ENCODE peak calls at places on chromosomes 1 and 21, in nine cellular contexts. C, U, J, A, F, G, Q, K and D are unnamed samples.

GRCh38 chr1:224565186-224565585 is 50.9 kb upstream of the CNIH3 start:
- DNase-seq in K (peak), Q (no peak), U (peak), G (no peak), A (peak), F (no peak), J (no peak), C (no peak), D (no peak)

GRCh38 chr1:202561726-202562442 is 148.4 kb downstream of the SYT2 start:
- DNase-seq in G (no peak), F (no peak), Q (no peak), A (no peak), J (no peak), C (no peak), K (no peak), U (no peak), D (no peak)

GRCh38 chr21:42844411-42845113 is 34.8 kb downstream of the WDR4 start:
- DNase-seq in C (no peak), K (no peak), J (no peak), Q (peak), A (no peak), U (no peak), F (peak), G (no peak), D (no peak)

GRCh38 chr21:32306021-32306780 is 7.5 kb downstream of the MRAP start:
- DNase-seq in J (no peak), A (no peak), U (peak), C (no peak), F (no peak), K (no peak), G (no peak), Q (peak), D (no peak)

GRCh38 chr1:247421074-247421473 is 5.1 kb downstream of the NLRP3 start:
- DNase-seq in G (no peak), J (no peak), F (no peak), A (no peak), U (no peak), Q (no peak), C (no peak), K (peak), D (no peak)

GRCh38 chr1:16009678-16010077 is 5.6 kb downstream of the SRARP start:
- DNase-seq in U (no peak), G (no peak), F (no peak), J (no peak), A (no peak), K (no peak), C (no peak), Q (no peak), D (no peak)

GRCh38 chr1:29465755-29466154 is 229.4 kb downstream of the PTPRU start:
- DNase-seq in K (peak), A (no peak), U (peak), Q (no peak), C (no peak), F (no peak), G (no peak), J (no peak), D (no peak)

GRCh38 chr1:84698718-84699117 is 8.5 kb upstream of the SSX2IP start:
- DNase-seq in K (peak), C (no peak), J (no peak), A (no peak), F (no peak), Q (no peak), U (peak), G (no peak), D (no peak)

GRCh38 chr1:3777078-3777547 is 4.6 kb downstream of the SMIM1 start:
- DNase-seq in J (no peak), F (no peak), K (no peak), G (no peak), U (no peak), Q (no peak), C (no peak), A (no peak), D (no peak)

GRCh38 chr1:160911441-160911840 is 26.5 kb upstream of the ITLN1 start:
- DNase-seq in G (no peak), C (no peak), F (no peak), A (no peak), J (no peak), Q (no peak), U (peak), K (no peak), D (peak)

GRCh38 chr1:10784998-10785854 is 11.2 kb downstream of the CASZ1 start:
- DNase-seq in G (no peak), C (no peak), K (no peak), Q (no peak), J (no peak), U (no peak), F (no peak), A (no peak), D (no peak)

GRCh38 chr1:156794506-156795373 is 21.9 kb downstream of the SH2D2A start:
- DNase-seq in G (no peak), C (no peak), K (peak), J (no peak), Q (no peak), U (no peak), F (no peak), A (no peak), D (no peak)

GRCh38 chr1:99447716-99448115 is 183.4 kb downstream of the PLPPR4 start:
- DNase-seq in U (no peak), G (no peak), F (no peak), Q (no peak), C (no peak), A (no peak), J (no peak), K (peak), D (no peak)

GRCh38 chr1:63524166-63524565 is 841 bp downstream of the EFCAB7 start:
- DNase-seq in G (no peak), Q (no peak), K (peak), J (peak), A (no peak), C (no peak), F (no peak), U (peak), D (no peak)

GRCh38 chr1:32817815-32818786 is 648 bp downstream of the S100PBP start:
- DNase-seq in J (peak), F (peak), K (peak), C (peak), U (peak), Q (peak), G (no peak), A (peak), D (peak)

GRCh38 chr1:197181982-197182381 is 35.5 kb upstream of the ASPM start:
- DNase-seq in A (no peak), F (no peak), U (no peak), Q (no peak), K (no peak), C (no peak), J (no peak), G (no peak), D (no peak)

GRCh38 chr1:187474266-187474665 is 645.5 kb downstream of the PLA2G4A start:
- DNase-seq in K (peak), A (peak), C (no peak), J (no peak), Q (no peak), F (no peak), G (no peak), U (peak), D (no peak)

GRCh38 chr1:58814251-58815068 is 30.6 kb upstream of the JUN start:
- DNase-seq in K (peak), U (peak), Q (peak), G (no peak), F (peak), A (no peak), J (no peak), C (no peak), D (peak)

GRCh38 chr1:150563340-150564038 is 14.3 kb downstream of the ADAMTSL4 start:
- DNase-seq in Q (no peak), A (peak), G (no peak), U (peak), F (peak), C (no peak), J (peak), K (peak), D (peak)